ENCODE peak calls at places on chromosomes 7 and 10, in eight cellular contexts. Q, L, E, G, Y, A, C and H are unnamed samples.
A peak's percentile ranks its signal among the peaks of the same experiment; 100 is the strongest.

GRCh38 chr10:31697271-31698168 is 231.1 kb downstream of the ARHGAP12 start:
- DNase-seq in Q (peak; percentile 79), L (no peak), E (no peak), G (no peak), Y (peak; percentile 18), A (no peak), C (peak; percentile 88), H (peak; percentile 51)

GRCh38 chr10:86775859-86776180 is 19.4 kb downstream of the BMPR1A start:
- DNase-seq in Q (no peak), L (no peak), E (no peak), G (no peak), Y (no peak), A (no peak), C (no peak), H (no peak)

GRCh38 chr7:44116789-44117666 is 6.3 kb downstream of the POLD2 start:
- DNase-seq in Q (no peak), L (no peak), E (no peak), G (no peak), Y (no peak), A (no peak), C (no peak), H (no peak)

GRCh38 chr7:75571209-75571608 is 79.1 kb downstream of the SPDYE5 start:
- DNase-seq in Q (no peak), L (no peak), E (no peak), G (no peak), Y (no peak), A (no peak), C (no peak), H (no peak)

GRCh38 chr7:36475011-36475342 is 85.3 kb downstream of the ANLN start:
- DNase-seq in Q (no peak), L (no peak), E (no peak), G (no peak), Y (no peak), A (no peak), C (no peak), H (no peak)

GRCh38 chr10:3692331-3692860 is 92.6 kb downstream of the KLF6 start:
- DNase-seq in Q (no peak), L (no peak), E (no peak), G (no peak), Y (no peak), A (no peak), C (no peak), H (no peak)

GRCh38 chr7:151408839-151409554 is 841 bp downstream of the WDR86 start:
- DNase-seq in Q (no peak), L (no peak), E (no peak), G (no peak), Y (no peak), A (peak; percentile 27), C (no peak), H (peak; percentile 85)

GRCh38 chr10:85641479-85641967 is 725.1 kb downstream of the GRID1 start:
- DNase-seq in Q (no peak), L (no peak), E (no peak), G (no peak), Y (peak; percentile 60), A (no peak), C (no peak), H (no peak)

GRCh38 chr7:144731661-144732060 is 104.2 kb downstream of the TPK1 start:
- DNase-seq in Q (no peak), L (no peak), E (no peak), G (no peak), Y (no peak), A (no peak), C (no peak), H (no peak)

GRCh38 chr7:3138206-3138605 is 94.5 kb upstream of the CARD11 start:
- DNase-seq in Q (no peak), L (no peak), E (no peak), G (no peak), Y (no peak), A (no peak), C (no peak), H (no peak)

GRCh38 chr10:132059760-132060508 is 5.8 kb upstream of the JAKMIP3 start:
- DNase-seq in Q (no peak), L (no peak), E (no peak), G (no peak), Y (no peak), A (no peak), C (no peak), H (no peak)

GRCh38 chr7:7868245-7868899 is 100.2 kb upstream of the GLCCI1 start:
- DNase-seq in Q (no peak), L (no peak), E (no peak), G (no peak), Y (no peak), A (no peak), C (no peak), H (no peak)

GRCh38 chr10:112286837-112287818 is 3.9 kb downstream of the TECTB start:
- DNase-seq in Q (no peak), L (no peak), E (no peak), G (no peak), Y (no peak), A (no peak), C (no peak), H (peak; percentile 89)

GRCh38 chr10:71522438-71523144 is 125.9 kb downstream of the CDH23 start:
- DNase-seq in Q (no peak), L (no peak), E (no peak), G (no peak), Y (no peak), A (no peak), C (no peak), H (no peak)

GRCh38 chr10:6427357-6427959 is 152.6 kb downstream of the PRKCQ start:
- DNase-seq in Q (no peak), L (no peak), E (no peak), G (no peak), Y (no peak), A (no peak), C (no peak), H (no peak)

GRCh38 chr7:10939911-10940747 is 33.5 kb upstream of the PHF14 start:
- DNase-seq in Q (peak; percentile 90), L (peak; percentile 64), E (peak; percentile 93), G (peak; percentile 89), Y (peak; percentile 92), A (peak; percentile 73), C (peak; percentile 86), H (peak; percentile 90)

GRCh38 chr7:29156798-29157461 is 10.6 kb upstream of the CPVL start:
- DNase-seq in Q (no peak), L (no peak), E (no peak), G (no peak), Y (no peak), A (no peak), C (no peak), H (no peak)

GRCh38 chr7:98286093-98286525 is 4.6 kb downstream of the BRI3 start:
- DNase-seq in Q (peak; percentile 61), L (no peak), E (no peak), G (no peak), Y (peak; percentile 77), A (no peak), C (peak; percentile 41), H (peak; percentile 54)

GRCh38 chr7:155864271-155864985 is 52.2 kb upstream of the SHH start:
- DNase-seq in Q (no peak), L (no peak), E (no peak), G (no peak), Y (no peak), A (no peak), C (no peak), H (no peak)

GRCh38 chr10:72124984-72125383 is 36.6 kb upstream of the SPOCK2 start:
- DNase-seq in Q (peak; percentile 35), L (no peak), E (no peak), G (no peak), Y (no peak), A (no peak), C (peak; percentile 45), H (no peak)

GRCh38 chr10:29157321-29157720 is 131.5 kb upstream of the LYZL1 start:
- DNase-seq in Q (no peak), L (no peak), E (no peak), G (no peak), Y (no peak), A (no peak), C (no peak), H (no peak)

GRCh38 chr7:127251458-127252379 is 1.0 kb downstream of the GRM8 start:
- DNase-seq in Q (no peak), L (no peak), E (peak; percentile 32), G (peak; percentile 20), Y (no peak), A (peak; percentile 6), C (no peak), H (peak; percentile 26)

GRCh38 chr10:123323884-123324283 is 169.7 kb downstream of the BUB3 start:
- DNase-seq in Q (no peak), L (no peak), E (no peak), G (no peak), Y (no peak), A (no peak), C (no peak), H (no peak)

GRCh38 chr10:33716461-33717267 is 382.2 kb upstream of the NRP1 start:
- DNase-seq in Q (no peak), L (no peak), E (no peak), G (no peak), Y (no peak), A (no peak), C (no peak), H (no peak)

GRCh38 chr7:94400643-94401042 is 5.9 kb downstream of the COL1A2 start:
- DNase-seq in Q (no peak), L (no peak), E (no peak), G (no peak), Y (peak; percentile 42), A (no peak), C (no peak), H (no peak)

GRCh38 chr7:148921806-148922205 is 37.7 kb upstream of the EZH2 start:
- DNase-seq in Q (no peak), L (no peak), E (no peak), G (no peak), Y (no peak), A (no peak), C (no peak), H (no peak)